ENCODE peak calls at places on chromosome 7, in seven cellular contexts. M, L, J, H, O, U and T are unnamed samples.

GRCh38 chr7:151893405-151893923 is 16.5 kb upstream of the PRKAG2 start:
- DNase-seq in M (no peak), L (no peak), J (no peak), H (no peak), O (peak; percentile 52), U (no peak), T (no peak)

GRCh38 chr7:144404911-144405310 is 1.4 kb upstream of the NOBOX start:
- DNase-seq in M (no peak), L (no peak), J (no peak), H (no peak), O (no peak), U (no peak), T (no peak)

GRCh38 chr7:41890631-41891265 is 187.9 kb upstream of the INHBA start:
- DNase-seq in M (no peak), L (no peak), J (no peak), H (no peak), O (no peak), U (no peak), T (no peak)

GRCh38 chr7:151793991-151794507 is 82.9 kb downstream of the PRKAG2 start:
- DNase-seq in M (no peak), L (no peak), J (no peak), H (no peak), O (peak; percentile 61), U (no peak), T (no peak)

GRCh38 chr7:155947051-155947450 is 134.8 kb upstream of the SHH start:
- DNase-seq in M (no peak), L (no peak), J (no peak), H (no peak), O (no peak), U (no peak), T (no peak)

GRCh38 chr7:26293569-26294308 is 2.1 kb downstream of the SNX10 start:
- DNase-seq in M (peak; percentile 70), L (no peak), J (peak; percentile 43), H (no peak), O (no peak), U (peak; percentile 71), T (no peak)

GRCh38 chr7:101400751-101401150 is 38.1 kb downstream of the COL26A1 start:
- DNase-seq in M (no peak), L (no peak), J (no peak), H (no peak), O (no peak), U (no peak), T (no peak)

GRCh38 chr7:158407581-158408331 is 179.9 kb downstream of the PTPRN2 start:
- DNase-seq in M (no peak), L (no peak), J (no peak), H (peak; percentile 74), O (no peak), U (peak; percentile 47), T (no peak)

GRCh38 chr7:877312-878232 is 1.2 kb downstream of the GET4 start:
- DNase-seq in M (no peak), L (peak; percentile 46), J (no peak), H (peak; percentile 63), O (peak; percentile 80), U (no peak), T (no peak)

GRCh38 chr7:26143298-26144044 is 8.5 kb upstream of the NFE2L3 start:
- DNase-seq in M (no peak), L (no peak), J (no peak), H (no peak), O (no peak), U (no peak), T (no peak)

GRCh38 chr7:40234046-40234445 is 99.2 kb downstream of the SUGCT start:
- DNase-seq in M (no peak), L (peak; percentile 69), J (no peak), H (no peak), O (no peak), U (no peak), T (peak; percentile 29)

GRCh38 chr7:43439631-43440401 is 143.1 kb upstream of the STK17A start:
- DNase-seq in M (peak; percentile 20), L (peak; percentile 23), J (peak; percentile 59), H (peak; percentile 59), O (no peak), U (peak; percentile 86), T (peak; percentile 18)

GRCh38 chr7:39410582-39410981 is 155.6 kb upstream of the YAE1 start:
- DNase-seq in M (no peak), L (no peak), J (no peak), H (no peak), O (no peak), U (no peak), T (no peak)

GRCh38 chr7:138979988-138980574 is 1.1 kb downstream of the KIAA1549 start:
- DNase-seq in M (peak; percentile 1), L (no peak), J (no peak), H (no peak), O (no peak), U (no peak), T (no peak)

GRCh38 chr7:55019329-55019690 is 493 bp downstream of the EGFR start:
- DNase-seq in M (no peak), L (peak; percentile 64), J (no peak), H (peak; percentile 45), O (peak; percentile 90), U (peak; percentile 55), T (peak; percentile 43)

GRCh38 chr7:43290978-43291377 is 178.5 kb downstream of the HECW1 start:
- DNase-seq in M (no peak), L (no peak), J (no peak), H (no peak), O (no peak), U (no peak), T (no peak)

GRCh38 chr7:148999166-148999565 is 29.1 kb downstream of the PDIA4 start:
- DNase-seq in M (no peak), L (no peak), J (no peak), H (no peak), O (no peak), U (no peak), T (no peak)

GRCh38 chr7:116990056-116990455 is 36.8 kb downstream of the ST7 start:
- DNase-seq in M (no peak), L (peak; percentile 25), J (no peak), H (no peak), O (no peak), U (no peak), T (no peak)

GRCh38 chr7:23679898-23680416 is at the start of gene FAM221A:
- DNase-seq in M (peak; percentile 77), L (peak; percentile 93), J (peak; percentile 82), H (peak; percentile 92), O (peak; percentile 97), U (peak; percentile 86), T (peak; percentile 90)

GRCh38 chr7:28408105-28408973 is 4.0 kb upstream of the CREB5 start:
- DNase-seq in M (no peak), L (no peak), J (no peak), H (no peak), O (peak; percentile 78), U (no peak), T (no peak)

GRCh38 chr7:28017372-28017771 is 163.2 kb downstream of the JAZF1 start:
- DNase-seq in M (no peak), L (no peak), J (no peak), H (no peak), O (no peak), U (no peak), T (no peak)

GRCh38 chr7:93374345-93374940 is 142.3 kb downstream of the VPS50 start:
- DNase-seq in M (no peak), L (no peak), J (no peak), H (peak; percentile 57), O (no peak), U (peak; percentile 9), T (no peak)

GRCh38 chr7:44189286-44189992 is at the start of gene GCK:
- DNase-seq in M (no peak), L (no peak), J (no peak), H (no peak), O (no peak), U (no peak), T (no peak)

GRCh38 chr7:36127075-36127740 is 25.8 kb upstream of the EEPD1 start:
- DNase-seq in M (no peak), L (no peak), J (no peak), H (peak; percentile 36), O (no peak), U (no peak), T (no peak)

GRCh38 chr7:150781016-150781415 is 19.1 kb downstream of the TMEM176B start:
- DNase-seq in M (no peak), L (no peak), J (no peak), H (no peak), O (no peak), U (no peak), T (no peak)

GRCh38 chr7:30780909-30781308 is 9.7 kb downstream of the MINDY4 start:
- DNase-seq in M (no peak), L (no peak), J (no peak), H (no peak), O (no peak), U (no peak), T (no peak)

GRCh38 chr7:155469311-155470185 is 11.6 kb downstream of the EN2 start:
- DNase-seq in M (no peak), L (no peak), J (no peak), H (no peak), O (no peak), U (peak; percentile 32), T (no peak)

GRCh38 chr7:69832356-69832755 is 234.1 kb downstream of the AUTS2 start:
- DNase-seq in M (no peak), L (no peak), J (no peak), H (no peak), O (no peak), U (no peak), T (no peak)

GRCh38 chr7:81210092-81211064 is 291.5 kb upstream of the SEMA3C start:
- DNase-seq in M (no peak), L (no peak), J (no peak), H (no peak), O (no peak), U (no peak), T (no peak)

GRCh38 chr7:106139253-106140251 is 27.4 kb upstream of the SYPL1 start:
- DNase-seq in M (no peak), L (no peak), J (no peak), H (no peak), O (no peak), U (no peak), T (peak; percentile 46)

GRCh38 chr7:98203261-98203963 is 7.8 kb upstream of the BHLHA15 start:
- DNase-seq in M (no peak), L (no peak), J (no peak), H (no peak), O (no peak), U (peak; percentile 87), T (no peak)

GRCh38 chr7:44221231-44221791 is 20.5 kb downstream of the YKT6 start:
- DNase-seq in M (no peak), L (no peak), J (no peak), H (no peak), O (peak; percentile 72), U (no peak), T (no peak)